ENCODE peak calls at places on chromosomes 11 and 22, in six cellular contexts. J, B, F, T, W and V are unnamed samples.

GRCh38 chr22:30426395-30427353 is 1.1 kb downstream of the MTFP1 start:
- DNase-seq in W (peak), T (peak), B (no peak), F (peak), J (peak), V (peak)

GRCh38 chr22:17095538-17095937 is 10.7 kb downstream of the IL17RA start:
- DNase-seq in F (no peak), T (peak), W (no peak), J (peak), B (no peak), V (no peak)

GRCh38 chr22:17086750-17087149 is 1.9 kb downstream of the IL17RA start:
- DNase-seq in T (no peak), J (no peak), F (no peak), W (no peak), B (no peak), V (no peak)

GRCh38 chr11:120061761-120062560 is 76.0 kb downstream of the TRIM29 start:
- DNase-seq in W (no peak), T (peak), B (no peak), J (peak), F (no peak), V (no peak)

GRCh38 chr11:65897020-65897471 is 3.1 kb downstream of the FOSL1 start:
- DNase-seq in J (no peak), W (no peak), B (no peak), F (no peak), T (no peak), V (no peak)

GRCh38 chr11:88410636-88411035 is 73.1 kb upstream of the CTSC start:
- DNase-seq in J (no peak), B (no peak), F (peak), T (peak), W (no peak), V (peak)

GRCh38 chr11:64793271-64794160 is 9.5 kb downstream of the MAP4K2 start:
- DNase-seq in W (no peak), B (peak), F (no peak), J (no peak), T (no peak), V (no peak)

GRCh38 chr22:21020802-21021429 is 6.0 kb downstream of the P2RX6 start:
- DNase-seq in J (peak), W (no peak), F (no peak), T (peak), B (no peak), V (no peak)

GRCh38 chr22:49929553-49929979 is 11.1 kb downstream of the CRELD2 start:
- DNase-seq in F (peak), J (peak), T (peak), B (no peak), W (no peak), V (no peak)

GRCh38 chr11:69645801-69646492 is 5.0 kb downstream of the CCND1 start:
- DNase-seq in F (no peak), J (no peak), W (no peak), T (no peak), B (no peak), V (no peak)

GRCh38 chr11:14906614-14907392 is 14.8 kb upstream of the CYP2R1 start:
- DNase-seq in J (no peak), B (no peak), F (no peak), W (no peak), T (no peak), V (no peak)

GRCh38 chr22:45757068-45757467 is 85.4 kb downstream of the ATXN10 start:
- DNase-seq in T (no peak), B (no peak), F (no peak), J (peak), W (no peak), V (no peak)

GRCh38 chr22:49016909-49017768 is 810.5 kb downstream of the BRD1 start:
- DNase-seq in F (no peak), T (no peak), W (no peak), B (peak), J (no peak), V (no peak)

GRCh38 chr11:117107701-117108590 is 9.7 kb upstream of the SIK3 start:
- DNase-seq in F (no peak), W (no peak), J (no peak), B (no peak), T (no peak), V (no peak)

GRCh38 chr22:28978158-28978557 is 83.5 kb downstream of the C22orf31 start:
- DNase-seq in J (no peak), B (no peak), W (peak), T (peak), F (peak), V (no peak)

GRCh38 chr11:35066783-35067476 is 72.0 kb upstream of the CD44 start:
- DNase-seq in W (no peak), F (no peak), J (no peak), B (no peak), T (no peak), V (no peak)

GRCh38 chr11:76824980-76825725 is 35.6 kb upstream of the ACER3 start:
- DNase-seq in J (no peak), B (no peak), T (peak), F (peak), W (no peak), V (peak)

DNA sequence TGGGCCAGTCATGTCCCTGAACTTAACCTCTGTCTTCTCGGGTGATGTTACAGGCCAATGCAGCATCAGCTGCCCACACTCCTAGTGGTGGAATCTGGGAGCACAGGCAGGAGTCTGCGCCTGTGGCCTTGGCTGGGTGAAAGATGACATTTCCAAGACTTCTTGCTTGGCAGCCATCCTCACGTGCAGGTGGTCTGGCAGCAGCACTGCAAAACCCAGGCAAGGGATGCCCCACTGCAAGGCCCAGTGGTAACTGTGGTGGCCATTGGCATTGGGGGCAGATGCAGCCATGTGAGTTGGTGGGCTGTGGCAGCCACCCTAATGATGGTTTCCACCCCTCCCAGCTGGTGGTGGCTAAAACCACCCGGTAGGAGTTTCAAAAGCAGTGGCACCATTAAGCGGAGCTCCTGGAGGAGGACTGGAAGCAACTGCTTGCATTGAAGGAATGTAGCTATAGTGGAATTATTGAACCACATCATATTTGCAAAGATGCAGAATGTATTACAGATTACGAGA is 120.5 kb upstream of the TOP3B start:
- DNase-seq in T (no peak), J (peak), B (no peak), W (peak), F (no peak), V (no peak)
- TF ChIP-seq CTCF in T (peak), J (peak), B (peak), W (peak), F (no peak), V (peak)

GRCh38 chr11:47021965-47022364 is 85.4 kb downstream of the CSTPP1 start:
- DNase-seq in F (no peak), T (no peak), W (no peak), B (no peak), J (no peak), V (no peak)

GRCh38 chr11:47020793-47021624 is 84.4 kb downstream of the CSTPP1 start:
- DNase-seq in W (no peak), F (no peak), J (no peak), T (no peak), B (no peak), V (no peak)

GRCh38 chr11:47014097-47014496 is 77.5 kb downstream of the CSTPP1 start:
- DNase-seq in F (no peak), B (no peak), J (no peak), W (no peak), T (no peak), V (no peak)

DNA sequence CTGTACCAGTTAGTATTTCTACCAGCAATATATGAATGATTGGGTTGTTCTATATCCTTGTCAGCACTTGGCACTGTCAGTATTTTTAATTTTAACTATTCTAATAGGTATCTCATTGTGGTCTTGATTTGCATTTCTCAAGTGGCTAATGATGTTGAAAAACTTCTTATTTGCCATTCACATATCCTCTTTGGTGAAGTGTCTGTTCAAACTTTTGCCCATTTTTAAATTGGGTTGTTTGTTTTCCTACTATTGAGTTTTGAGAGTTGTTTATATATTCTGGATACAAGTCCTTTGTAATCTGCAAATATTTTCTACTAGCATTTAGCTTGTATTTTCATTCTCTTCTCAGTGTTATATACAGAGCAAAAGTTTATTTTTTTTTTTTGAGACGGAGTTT is 82.1 kb downstream of the CSTPP1 start:
- DNase-seq in W (no peak), T (no peak), B (no peak), F (no peak), J (no peak), V (no peak)
- TF ChIP-seq CTCF in W (no peak), T (no peak), B (no peak), F (no peak), J (no peak), V (no peak)

GRCh38 chr22:35684732-35685131 is 32.9 kb upstream of the APOL5 start:
- DNase-seq in W (no peak), T (no peak), B (no peak), F (no peak), J (no peak), V (no peak)
- TF ChIP-seq CTCF in W (no peak), T (no peak), B (no peak), F (no peak), J (no peak), V (no peak)

DNA sequence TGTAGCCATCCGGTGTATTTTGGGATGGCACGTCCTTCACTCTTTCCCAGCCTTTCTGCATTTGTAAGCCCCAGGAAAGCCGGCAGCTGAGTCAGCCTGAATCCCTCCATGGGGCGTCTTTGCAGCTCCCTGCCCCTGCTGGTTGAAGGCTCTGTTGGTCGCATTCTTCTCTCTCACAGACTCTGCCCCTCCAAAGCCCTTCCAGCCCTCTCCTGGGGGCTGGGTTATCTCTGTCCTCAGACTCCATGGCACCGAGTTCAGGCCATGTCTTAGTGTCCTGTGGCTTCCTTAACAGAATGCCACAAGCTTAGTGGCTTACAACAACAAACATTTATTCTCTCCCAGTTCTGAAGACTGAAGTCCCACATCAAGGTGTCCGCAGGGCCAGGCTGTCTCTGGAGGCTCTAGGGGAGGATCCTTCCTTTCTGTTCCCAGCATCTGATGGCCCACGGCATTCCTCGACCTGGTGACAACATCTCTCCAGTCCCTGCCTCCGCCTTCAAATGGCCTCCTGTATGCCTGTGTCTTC is 62.2 kb downstream of the BCR start:
- DNase-seq in W (no peak), J (peak), F (no peak), T (peak), B (no peak), V (no peak)
- TF ChIP-seq CTCF in W (no peak), J (no peak), F (no peak), T (peak), B (peak), V (no peak)

GRCh38 chr11:68271781-68272608 is at the start of gene C11orf24:
- DNase-seq in J (peak), B (peak), T (peak), F (peak), W (peak), V (peak)
- TF ChIP-seq CTCF in J (no peak), B (peak), T (no peak), F (no peak), W (no peak), V (peak)

GRCh38 chr11:36455658-36456111 is 54.4 kb downstream of the TRAF6 start:
- DNase-seq in T (peak), F (peak), W (no peak), J (no peak), B (peak), V (peak)
- TF ChIP-seq CTCF in T (no peak), F (no peak), W (no peak), J (no peak), B (no peak), V (no peak)

GRCh38 chr11:67195971-67196418 is 70.3 kb upstream of the GRK2 start:
- DNase-seq in T (no peak), B (no peak), F (no peak), W (no peak), J (no peak), V (peak)
- TF ChIP-seq CTCF in T (no peak), B (no peak), F (no peak), W (no peak), J (no peak), V (no peak)

GRCh38 chr11:36247493-36247892 is 41.7 kb downstream of the COMMD9 start:
- DNase-seq in T (no peak), J (no peak), W (no peak), B (no peak), F (no peak), V (no peak)
- TF ChIP-seq CTCF in T (no peak), J (no peak), W (no peak), B (no peak), F (no peak), V (no peak)